ENCODE peak calls at places on chromosome 2, in six cellular contexts. K is HepG2, C is K562, Y is GM12878, H is IMR-90, A is H1. E is an unnamed sample.

GRCh38 chr2:55887906-55888625 is 35.5 kb downstream of the EFEMP1 start:
- DNase-seq in K (no peak), Y (no peak), A (no peak), H (peak), C (no peak), E (peak)

GRCh38 chr2:69191672-69192071 is 178.7 kb downstream of the ANTXR1 start:
- DNase-seq in C (no peak), K (no peak), A (no peak), Y (no peak), H (no peak), E (no peak)

GRCh38 chr2:105102963-105103421 is 65.1 kb downstream of the MRPS9 start:
- DNase-seq in H (peak), A (peak), C (no peak), Y (no peak), K (peak), E (no peak)

GRCh38 chr2:47249427-47249826 is 94.3 kb upstream of the STPG4 start:
- DNase-seq in C (no peak), K (no peak), H (no peak), A (no peak), Y (no peak), E (no peak)

GRCh38 chr2:74708296-74708695 is 54.2 kb downstream of the SEMA4F start:
- DNase-seq in H (no peak), K (no peak), C (no peak), A (no peak), Y (no peak), E (no peak)

GRCh38 chr2:101012706-101013181 is 10.7 kb downstream of the RPL31 start:
- DNase-seq in K (peak), A (peak), C (peak), Y (no peak), H (peak), E (peak)

GRCh38 chr2:231780123-231780908 is 766 bp downstream of the PDE6D start:
- DNase-seq in C (peak), Y (no peak), H (peak), K (peak), A (peak), E (no peak)

GRCh38 chr2:121092095-121092494 is 192.9 kb downstream of the TFCP2L1 start:
- DNase-seq in Y (no peak), K (no peak), C (no peak), A (no peak), H (no peak), E (no peak)

GRCh38 chr2:181152701-181153100 is 172.3 kb downstream of the UBE2E3 start:
- DNase-seq in K (no peak), A (no peak), Y (no peak), C (no peak), H (no peak), E (no peak)

GRCh38 chr2:132463719-132464118 is 47.1 kb downstream of the GPR39 start:
- DNase-seq in K (no peak), C (no peak), A (no peak), H (no peak), Y (no peak), E (no peak)

GRCh38 chr2:239991689-239992314 is 33.3 kb downstream of the NDUFA10 start:
- DNase-seq in C (peak), K (peak), H (peak), Y (no peak), A (no peak), E (peak)

GRCh38 chr2:200252661-200253067 is 53.8 kb upstream of the SPATS2L start:
- DNase-seq in H (peak), K (no peak), C (no peak), Y (no peak), A (no peak), E (no peak)

GRCh38 chr2:226490172-226490571 is 309.4 kb downstream of the IRS1 start:
- DNase-seq in Y (no peak), K (no peak), C (no peak), A (no peak), H (peak), E (no peak)

GRCh38 chr2:3611136-3611535 is 16.2 kb downstream of the COLEC11 start:
- DNase-seq in K (no peak), Y (no peak), C (no peak), A (no peak), H (no peak), E (no peak)

GRCh38 chr2:181742908-181743722 is 62.8 kb upstream of the NEUROD1 start:
- DNase-seq in Y (peak), K (peak), C (peak), A (no peak), H (peak), E (peak)

GRCh38 chr2:23599691-23600090 is 214.7 kb downstream of the KLHL29 start:
- DNase-seq in C (no peak), H (no peak), Y (no peak), K (no peak), A (no peak), E (no peak)

GRCh38 chr2:55109219-55109891 is 59.1 kb upstream of the RTN4 start:
- DNase-seq in A (no peak), K (peak), C (peak), Y (no peak), H (peak), E (peak)

GRCh38 chr2:56313541-56313940 is 129.8 kb downstream of the CCDC85A start:
- DNase-seq in Y (no peak), K (peak), H (no peak), C (no peak), A (no peak), E (no peak)

GRCh38 chr2:37833420-37833819 is 91.7 kb upstream of the RMDN2 start:
- DNase-seq in Y (no peak), K (no peak), C (no peak), H (no peak), A (no peak), E (no peak)

GRCh38 chr2:19690429-19690828 is 211.4 kb downstream of the TTC32 start:
- DNase-seq in H (no peak), A (no peak), Y (no peak), C (no peak), K (no peak), E (no peak)

DNA sequence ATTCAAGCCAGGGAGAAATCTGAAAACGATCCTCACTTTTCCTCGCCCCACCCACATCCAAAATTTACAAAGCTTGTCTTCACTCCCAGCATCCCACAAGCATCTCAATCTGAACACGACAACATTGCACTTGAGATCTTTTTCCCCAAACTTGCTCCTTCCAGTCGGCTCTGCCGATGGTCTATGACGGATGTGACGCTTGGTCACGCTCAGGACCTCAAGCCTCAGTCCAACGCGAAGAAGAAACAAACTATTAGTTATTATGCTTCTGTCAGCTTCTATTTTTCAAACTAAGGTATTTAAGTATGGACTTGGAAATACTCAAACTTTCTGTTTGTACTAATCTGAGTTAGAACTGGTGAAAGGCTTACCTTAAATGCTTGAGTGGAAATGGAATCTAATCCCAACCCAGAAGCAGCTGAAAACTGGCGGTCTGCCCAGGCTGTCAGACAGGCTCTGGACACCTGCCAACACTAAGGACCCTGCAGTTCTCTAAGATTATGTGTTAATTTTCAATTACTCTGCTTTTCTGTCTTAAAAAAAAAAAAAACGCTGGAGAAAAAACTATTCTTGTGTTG is 132.1 kb upstream of the DNMT3A start:
- DNase-seq in H (no peak), C (peak), A (no peak), Y (no peak), K (no peak), E (no peak)
- TF ChIP-seq USF2 in H (no peak), C (no peak), A (no peak), Y (no peak), K (no peak), E (no peak)

GRCh38 chr2:10042301-10043161 is 819 bp upstream of the KLF11 start:
- DNase-seq in Y (no peak), C (peak), K (peak), H (peak), A (peak), E (no peak)
- TF ChIP-seq POLR2A in Y (no peak), C (no peak), K (no peak), H (no peak), A (no peak), E (no peak)

GRCh38 chr2:151339168-151339567 is 18.2 kb upstream of the TNFAIP6 start:
- DNase-seq in C (no peak), K (no peak), H (no peak), Y (no peak), A (peak), E (no peak)

GRCh38 chr2:151338115-151338514 is 19.3 kb upstream of the TNFAIP6 start:
- DNase-seq in C (no peak), H (no peak), K (no peak), A (no peak), Y (no peak), E (no peak)

GRCh38 chr2:151334082-151334815 is 23.1 kb upstream of the TNFAIP6 start:
- DNase-seq in H (peak), Y (no peak), K (peak), A (no peak), C (no peak), E (peak)

GRCh38 chr2:151333083-151333482 is 24.3 kb upstream of the TNFAIP6 start:
- DNase-seq in Y (no peak), K (no peak), H (no peak), C (no peak), A (no peak), E (no peak)

DNA sequence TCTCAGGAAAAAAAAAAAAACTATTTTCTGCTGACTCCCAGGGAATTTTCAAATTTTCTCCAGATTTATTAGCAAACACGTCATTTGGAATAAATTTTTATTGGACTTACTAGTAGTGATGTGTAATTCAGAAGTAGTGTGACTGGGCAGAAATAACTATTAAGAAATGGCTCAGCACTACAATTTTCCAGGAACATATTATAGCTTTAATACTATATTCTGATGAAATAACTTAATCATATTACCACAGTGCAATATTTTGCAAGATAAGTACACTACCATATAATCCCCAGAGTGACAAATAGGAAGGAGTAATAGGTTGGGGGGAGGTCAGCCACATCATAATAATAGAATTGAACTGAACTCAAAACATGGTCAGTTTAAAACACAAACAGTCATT is 19.7 kb upstream of the TNFAIP6 start:
- DNase-seq in H (peak), A (no peak), C (no peak), K (no peak), Y (no peak), E (no peak)
- TF ChIP-seq USF2 in H (no peak), A (no peak), C (no peak), K (no peak), Y (no peak), E (no peak)

GRCh38 chr2:64750817-64751285 is 97.1 kb upstream of the SERTAD2 start:
- DNase-seq in A (peak), C (peak), K (peak), Y (peak), H (peak), E (no peak)

GRCh38 chr2:64753384-64753783 is 99.7 kb upstream of the SERTAD2 start:
- DNase-seq in K (no peak), A (no peak), Y (no peak), H (no peak), C (peak), E (no peak)

GRCh38 chr2:64749446-64749845 is 95.7 kb upstream of the SERTAD2 start:
- DNase-seq in H (no peak), Y (no peak), A (no peak), C (no peak), K (no peak), E (no peak)

GRCh38 chr2:64750001-64750816 is 96.5 kb upstream of the SERTAD2 start:
- DNase-seq in H (peak), Y (no peak), K (no peak), C (peak), A (peak), E (peak)

GRCh38 chr2:64751286-64752260 is 97.9 kb upstream of the SERTAD2 start:
- DNase-seq in H (peak), A (peak), Y (no peak), C (peak), K (peak), E (peak)
- TF ChIP-seq POLR2A in H (peak), A (no peak), Y (peak), C (peak), K (peak), E (peak)

GRCh38 chr2:2098458-2099167 is 232.5 kb downstream of the MYT1L start:
- DNase-seq in A (no peak), H (no peak), Y (no peak), K (no peak), C (no peak), E (no peak)
- TF ChIP-seq USF2 in A (no peak), H (no peak), Y (no peak), K (no peak), C (no peak), E (no peak)

GRCh38 chr2:118013221-118013723 is 598 bp downstream of the CCDC93 start:
- DNase-seq in C (peak), Y (no peak), H (no peak), K (peak), A (peak), E (no peak)

GRCh38 chr2:118012778-118013177 is 1.1 kb downstream of the CCDC93 start:
- DNase-seq in H (no peak), K (no peak), C (no peak), A (no peak), Y (no peak), E (no peak)

GRCh38 chr2:118016911-118017310 is 3.0 kb upstream of the CCDC93 start:
- DNase-seq in K (no peak), A (no peak), H (no peak), C (no peak), Y (no peak), E (no peak)

GRCh38 chr2:118014492-118014824 is 588 bp upstream of the CCDC93 start:
- DNase-seq in H (no peak), A (no peak), K (no peak), C (no peak), Y (no peak), E (peak)

DNA sequence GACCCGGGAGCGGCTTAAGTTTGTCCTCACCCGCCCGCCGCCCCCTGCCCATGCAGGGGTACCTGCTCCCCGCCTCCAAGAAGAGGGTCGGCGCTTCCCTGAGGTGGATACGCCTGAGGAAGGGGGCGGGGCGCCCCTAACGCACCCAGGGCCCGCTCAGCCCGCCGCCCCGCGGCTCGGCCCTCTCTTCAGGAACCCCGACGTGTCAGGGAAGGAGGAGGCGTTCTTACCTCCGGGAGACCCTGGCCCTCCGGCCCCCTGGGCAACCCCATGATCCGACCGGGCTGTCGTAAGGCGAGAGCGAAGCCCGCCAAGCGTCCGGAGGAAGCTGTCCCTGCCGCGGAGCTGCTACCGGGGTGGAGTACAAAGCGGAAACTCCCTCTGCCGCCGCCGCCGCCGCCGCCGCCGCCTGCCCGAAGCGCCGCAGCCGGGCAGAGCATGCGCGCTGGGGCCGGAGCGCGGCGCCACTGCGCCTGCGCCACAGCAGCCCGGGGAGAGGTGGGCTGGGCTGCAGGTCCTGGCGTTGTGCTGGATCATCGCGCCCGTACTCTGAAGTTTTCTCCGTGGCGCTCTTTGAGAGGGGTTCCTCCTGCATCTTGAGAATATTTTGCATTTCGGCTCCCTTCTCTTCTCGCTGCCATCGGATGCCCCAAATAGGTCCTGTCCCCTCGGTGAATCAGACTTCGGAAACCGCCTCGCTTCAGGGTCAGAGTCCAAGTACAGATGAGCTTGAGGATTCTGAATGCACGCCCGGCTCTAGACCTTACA is at the start of gene CCDC93:
- DNase-seq in H (peak), K (peak), A (peak), Y (peak), C (peak), E (peak)
- TF ChIP-seq POLR2A in H (peak), K (peak), A (no peak), Y (peak), C (peak), E (peak)

GRCh38 chr2:143152652-143153051 is 23.4 kb downstream of the ARHGAP15 start:
- DNase-seq in H (no peak), A (no peak), K (no peak), Y (no peak), C (no peak), E (no peak)
- TF ChIP-seq USF2 in H (no peak), A (no peak), K (no peak), Y (no peak), C (no peak), E (no peak)

DNA sequence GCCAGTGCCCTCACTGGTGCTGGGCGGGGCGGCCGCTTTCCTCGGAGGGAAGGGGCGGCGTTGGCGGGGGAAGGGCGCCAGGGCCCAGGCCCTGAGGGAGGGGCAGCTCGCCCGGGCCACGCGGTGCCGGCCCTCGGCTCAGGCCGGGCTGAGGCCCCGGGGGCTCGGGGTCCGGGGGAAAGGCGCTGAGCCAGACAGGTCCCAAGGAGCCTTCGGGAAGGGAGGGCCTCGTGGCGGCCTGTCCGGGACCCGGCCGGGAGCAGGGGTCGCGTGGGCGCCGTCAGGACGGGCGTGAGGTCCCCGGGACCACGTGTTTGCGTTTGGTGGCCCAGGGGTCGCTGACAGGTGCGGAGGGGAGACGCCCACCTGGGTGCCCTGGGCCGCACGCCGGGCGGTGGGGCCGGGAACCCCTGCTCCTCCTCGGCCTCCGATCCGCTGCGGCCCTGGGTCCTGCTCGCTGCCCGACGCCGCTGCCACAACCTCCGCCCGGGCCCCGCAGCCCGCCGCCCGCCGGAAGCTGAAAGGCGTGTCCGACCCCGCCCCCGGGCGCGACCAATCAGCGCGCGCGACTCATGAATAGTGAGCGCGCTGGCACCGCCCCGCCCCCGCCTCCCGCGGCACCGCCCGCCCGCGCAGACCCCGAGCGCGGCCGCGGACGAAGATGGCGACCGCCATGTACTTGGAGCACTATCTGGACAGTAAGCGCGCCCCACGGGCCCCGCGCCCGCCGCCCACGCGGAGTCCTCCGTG is at the start of gene ING5:
- DNase-seq in A (peak), H (peak), Y (peak), C (peak), K (peak), E (peak)
- TF ChIP-seq POLR2A in A (peak), H (peak), Y (peak), C (peak), K (peak), E (peak)

DNA sequence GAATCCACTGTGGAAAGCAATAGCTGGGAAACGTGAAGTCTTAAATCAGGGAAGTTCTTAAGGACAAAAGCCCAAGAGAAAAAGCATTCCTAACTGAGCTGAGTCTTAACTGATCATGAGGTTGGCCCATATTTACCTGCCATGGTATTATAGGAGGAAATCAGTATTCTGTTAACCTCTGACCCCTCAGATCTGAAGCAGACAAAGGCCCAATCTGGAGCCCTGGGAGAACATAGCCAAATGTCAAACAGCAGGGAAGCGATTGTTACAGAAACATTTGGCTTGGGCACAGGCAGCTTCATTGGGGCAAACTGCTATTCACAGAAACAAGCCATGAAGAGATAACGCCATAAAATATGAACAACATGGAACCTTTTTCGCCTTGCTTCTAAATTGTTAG is 18.8 kb downstream of the EPHA4 start:
- DNase-seq in A (no peak), H (no peak), K (no peak), Y (no peak), C (no peak), E (no peak)
- TF ChIP-seq USF2 in A (no peak), H (no peak), K (no peak), Y (no peak), C (no peak), E (no peak)

E was measured in A549.